ENCODE peak calls at places on chromosomes 16 and 17, in eight cellular contexts. Y is endothelial cell; D is renal cortical epithelial cell; N is CD4-positive, alpha-beta T cell; S is substantia nigra; U is progenitor cell of endocrine pancreas; P is PC-9; V is amygdala. I is an unnamed sample.

GRCh38 chr17:81271226-81271625 is 23.9 kb downstream of the SLC38A10 start:
- DNase-seq in Y (no peak), D (no peak), N (no peak), S (no peak), U (no peak), P (no peak), V (no peak), I (no peak)

GRCh38 chr16:49345829-49346228 is 27.8 kb upstream of the C16orf78 start:
- DNase-seq in Y (peak; percentile 41), D (no peak), N (no peak), S (no peak), U (peak; percentile 24), P (no peak), V (no peak), I (no peak)

GRCh38 chr17:27666831-27667560 is 36.0 kb downstream of the LGALS9 start:
- DNase-seq in Y (no peak), D (no peak), N (no peak), S (no peak), U (no peak), P (no peak), V (no peak), I (no peak)

GRCh38 chr17:27496501-27496943 is 40.3 kb downstream of the KSR1 start:
- DNase-seq in Y (no peak), D (peak; percentile 93), N (no peak), S (no peak), U (peak; percentile 56), P (no peak), V (no peak), I (no peak)

GRCh38 chr16:29675811-29676643 is 3.0 kb upstream of the QPRT start:
- DNase-seq in Y (peak; percentile 23), D (peak; percentile 25), N (no peak), S (peak; percentile 11), U (no peak), P (no peak), V (no peak), I (peak; percentile 17)

GRCh38 chr17:35214631-35215273 is 20.6 kb upstream of the SLC35G3 start:
- DNase-seq in Y (no peak), D (no peak), N (peak; percentile 32), S (no peak), U (no peak), P (no peak), V (no peak), I (no peak)

GRCh38 chr17:36980281-36980761 is 31.6 kb downstream of the AATF start:
- DNase-seq in Y (no peak), D (peak; percentile 33), N (no peak), S (no peak), U (no peak), P (no peak), V (no peak), I (no peak)

GRCh38 chr17:3602499-3602898 is 6.7 kb downstream of the TRPV1 start:
- DNase-seq in Y (no peak), D (peak; percentile 6), N (no peak), S (no peak), U (no peak), P (no peak), V (no peak), I (no peak)

GRCh38 chr17:47675380-47676198 is 18.4 kb upstream of the TBKBP1 start:
- DNase-seq in Y (no peak), D (no peak), N (no peak), S (no peak), U (no peak), P (no peak), V (no peak), I (no peak)

GRCh38 chr17:40562841-40563370 is 2.4 kb downstream of the CCR7 start:
- DNase-seq in Y (no peak), D (no peak), N (no peak), S (no peak), U (no peak), P (no peak), V (no peak), I (no peak)

GRCh38 chr16:80610489-80611156 is 69.8 kb downstream of the DYNLRB2 start:
- DNase-seq in Y (no peak), D (no peak), N (no peak), S (no peak), U (no peak), P (no peak), V (no peak), I (no peak)

GRCh38 chr17:45224671-45225050 is 3.0 kb downstream of the FMNL1 start:
- DNase-seq in Y (no peak), D (no peak), N (no peak), S (no peak), U (no peak), P (no peak), V (no peak), I (no peak)

GRCh38 chr16:12901597-12902436 is at the start of gene SHISA9:
- DNase-seq in Y (peak; percentile 34), D (no peak), N (no peak), S (no peak), U (peak; percentile 21), P (no peak), V (no peak), I (no peak)

GRCh38 chr16:72844225-72844920 is 203.6 kb downstream of the ZFHX3 start:
- DNase-seq in Y (no peak), D (no peak), N (no peak), S (no peak), U (no peak), P (no peak), V (no peak), I (no peak)

GRCh38 chr17:376936-377863 is 24.6 kb upstream of the RPH3AL start:
- DNase-seq in Y (no peak), D (no peak), N (no peak), S (no peak), U (no peak), P (no peak), V (no peak), I (no peak)

GRCh38 chr16:58230259-58230658 is 32.4 kb upstream of the CSNK2A2 start:
- DNase-seq in Y (no peak), D (no peak), N (no peak), S (no peak), U (no peak), P (no peak), V (no peak), I (no peak)

GRCh38 chr17:62700964-62701705 is 73.7 kb downstream of the MRC2 start:
- DNase-seq in Y (no peak), D (no peak), N (no peak), S (no peak), U (no peak), P (no peak), V (no peak), I (no peak)

GRCh38 chr17:21174719-21175118 is 39.2 kb downstream of the TMEM11 start:
- DNase-seq in Y (no peak), D (peak; percentile 17), N (no peak), S (no peak), U (no peak), P (no peak), V (no peak), I (no peak)

GRCh38 chr16:27818231-27818630 is 245.3 kb downstream of the GSG1L start:
- DNase-seq in Y (no peak), D (no peak), N (no peak), S (no peak), U (no peak), P (no peak), V (no peak), I (no peak)

GRCh38 chr17:48901241-48901640 is 7.0 kb upstream of the UBE2Z start:
- DNase-seq in Y (no peak), D (no peak), N (no peak), S (no peak), U (no peak), P (no peak), V (no peak), I (no peak)

GRCh38 chr16:68529931-68530667 is 9.0 kb upstream of the ZFP90 start:
- DNase-seq in Y (peak; percentile 64), D (peak; percentile 66), N (peak; percentile 89), S (peak; percentile 72), U (peak; percentile 74), P (peak; percentile 72), V (peak; percentile 83), I (peak; percentile 75)

GRCh38 chr16:30805370-30806169 is 18.6 kb upstream of the ZNF629 start:
- DNase-seq in Y (peak; percentile 77), D (peak; percentile 53), N (peak; percentile 50), S (peak; percentile 75), U (peak; percentile 65), P (peak; percentile 87), V (peak; percentile 82), I (peak; percentile 78)

GRCh38 chr16:49921791-49922456 is 66.0 kb upstream of the ZNF423 start:
- DNase-seq in Y (peak; percentile 79), D (peak; percentile 22), N (peak; percentile 25), S (peak; percentile 4), U (peak; percentile 60), P (peak; percentile 25), V (peak; percentile 18), I (peak; percentile 10)

GRCh38 chr16:23348579-23349469 is 46.7 kb downstream of the SCNN1B start:
- DNase-seq in Y (peak; percentile 7), D (no peak), N (no peak), S (no peak), U (no peak), P (no peak), V (no peak), I (no peak)

GRCh38 chr17:47703191-47703591 is 9.2 kb downstream of the TBKBP1 start:
- DNase-seq in Y (no peak), D (no peak), N (no peak), S (no peak), U (no peak), P (no peak), V (no peak), I (no peak)

GRCh38 chr16:70736454-70737376 is 50.9 kb upstream of the MTSS2 start:
- DNase-seq in Y (no peak), D (no peak), N (no peak), S (no peak), U (no peak), P (no peak), V (no peak), I (no peak)

GRCh38 chr16:361341-361871 is 8.9 kb upstream of the AXIN1 start:
- DNase-seq in Y (no peak), D (no peak), N (no peak), S (no peak), U (no peak), P (no peak), V (peak; percentile 61), I (no peak)

GRCh38 chr16:9541723-9542122 is 450.3 kb downstream of the HAPSTR1 start:
- DNase-seq in Y (no peak), D (no peak), N (no peak), S (no peak), U (no peak), P (no peak), V (no peak), I (no peak)

GRCh38 chr17:34584805-34585416 is 5.5 kb downstream of the TMEM132E start:
- DNase-seq in Y (no peak), D (peak; percentile 31), N (no peak), S (no peak), U (no peak), P (no peak), V (no peak), I (peak; percentile 10)

GRCh38 chr17:80460286-80460881 is 16.0 kb downstream of the NPTX1 start:
- DNase-seq in Y (no peak), D (no peak), N (no peak), S (peak; percentile 16), U (no peak), P (no peak), V (no peak), I (no peak)

GRCh38 chr17:79978545-79978852 is 57.2 kb downstream of the TBC1D16 start:
- DNase-seq in Y (no peak), D (peak; percentile 38), N (no peak), S (no peak), U (no peak), P (no peak), V (no peak), I (no peak)

GRCh38 chr16:57383276-57384247 is 11.3 kb downstream of the CX3CL1 start:
- DNase-seq in Y (no peak), D (peak; percentile 47), N (no peak), S (no peak), U (no peak), P (peak; percentile 52), V (no peak), I (peak; percentile 54)

GRCh38 chr16:56679813-56680212 is 2.5 kb upstream of the MT1X start:
- DNase-seq in Y (no peak), D (no peak), N (no peak), S (no peak), U (no peak), P (peak; percentile 33), V (no peak), I (no peak)

GRCh38 chr16:86609115-86609514 is 30.8 kb downstream of the FOXL1 start:
- DNase-seq in Y (no peak), D (peak; percentile 63), N (no peak), S (no peak), U (no peak), P (no peak), V (no peak), I (peak; percentile 82)